ENCODE peak calls at places on chromosomes 2 and 18, in six cellular contexts. M is MM.1S, K is astrocyte of the spinal cord, Z is GM20000, B is lower leg skin, Y is GM06990. G is an unnamed sample.

GRCh38 chr18:60910534-60910933 is 422.7 kb upstream of the CDH20 start:
- DNase-seq in K (peak; percentile 71), B (no peak), Y (no peak), Z (no peak), M (no peak), G (no peak)

GRCh38 chr2:177598321-177598922 is 205.8 kb downstream of the AGPS start:
- DNase-seq in K (peak; percentile 69), Z (no peak), Y (no peak), B (no peak), M (no peak), G (no peak)

GRCh38 chr2:110173523-110173922 is 31.3 kb downstream of the NPHP1 start:
- DNase-seq in B (no peak), K (peak; percentile 42), M (no peak), Z (no peak), Y (no peak), G (peak; percentile 85)

GRCh38 chr2:239953418-239954061 is 71.6 kb downstream of the NDUFA10 start:
- DNase-seq in B (no peak), K (peak; percentile 58), Y (no peak), M (no peak), Z (no peak), G (peak; percentile 17)

GRCh38 chr2:14774569-14774968 is 142.1 kb downstream of the LRATD1 start:
- DNase-seq in B (no peak), Y (no peak), M (no peak), K (no peak), Z (no peak), G (no peak)

GRCh38 chr2:20231632-20232031 is 6.7 kb upstream of the SDC1 start:
- DNase-seq in B (peak; percentile 53), M (no peak), K (peak; percentile 53), Y (no peak), Z (no peak), G (peak; percentile 99)

GRCh38 chr2:65488527-65488926 is 56.1 kb upstream of the SPRED2 start:
- DNase-seq in M (no peak), Z (no peak), K (no peak), Y (no peak), B (no peak), G (no peak)

GRCh38 chr18:67515987-67516431 is 511 bp downstream of the DSEL start:
- DNase-seq in M (peak; percentile 88), Z (peak; percentile 65), Y (peak; percentile 47), B (peak; percentile 77), K (peak; percentile 90), G (peak; percentile 93)

GRCh38 chr2:150271952-150272351 is 215.5 kb downstream of the RND3 start:
- DNase-seq in Z (no peak), B (no peak), M (no peak), Y (no peak), K (peak; percentile 76), G (peak; percentile 93)

GRCh38 chr2:240187989-240188590 is 47.6 kb upstream of the OTOS start:
- DNase-seq in M (no peak), Y (no peak), B (no peak), K (no peak), Z (no peak), G (peak; percentile 19)

GRCh38 chr2:138115664-138116063 is 151.4 kb downstream of the HNMT start:
- DNase-seq in B (no peak), Z (no peak), K (no peak), M (no peak), Y (no peak), G (peak; percentile 75)

GRCh38 chr18:3808985-3809780 is 359.2 kb downstream of the TGIF1 start:
- DNase-seq in M (no peak), Y (no peak), K (no peak), B (no peak), Z (no peak), G (no peak)

GRCh38 chr2:165633431-165633830 is 160.6 kb downstream of the GALNT3 start:
- DNase-seq in Y (no peak), Z (no peak), K (peak; percentile 27), M (no peak), B (no peak), G (no peak)

GRCh38 chr2:120509991-120510735 is 164.2 kb downstream of the INHBB start:
- DNase-seq in Z (no peak), Y (no peak), K (no peak), B (no peak), M (no peak), G (no peak)

GRCh38 chr2:165632594-165632993 is 161.5 kb downstream of the GALNT3 start:
- DNase-seq in Y (no peak), K (no peak), B (no peak), M (no peak), Z (no peak), G (no peak)

GRCh38 chr2:231287696-231288095 is 89.3 kb downstream of the ARMC9 start:
- DNase-seq in B (no peak), M (no peak), Z (no peak), K (no peak), Y (no peak), G (peak; percentile 95)

GRCh38 chr2:86518498-86518897 is 44.7 kb downstream of the CHMP3 start:
- DNase-seq in Y (no peak), M (peak; percentile 23), Z (no peak), K (no peak), B (no peak), G (peak; percentile 12)

GRCh38 chr18:25992566-25992965 is 97.8 kb downstream of the SS18 start:
- DNase-seq in K (no peak), B (no peak), Y (no peak), M (no peak), Z (no peak), G (no peak)

GRCh38 chr2:40760071-40760666 is 308.3 kb upstream of the SLC8A1 start:
- DNase-seq in Y (no peak), M (peak; percentile 41), K (peak; percentile 56), B (peak; percentile 20), Z (peak; percentile 4), G (peak; percentile 71)

GRCh38 chr2:112137516-112138142 is 556 bp upstream of the FBLN7 start:
- DNase-seq in K (no peak), B (no peak), Z (peak; percentile 56), M (peak; percentile 23), Y (no peak), G (peak; percentile 71)

GRCh38 chr2:20537423-20538307 is 90.8 kb downstream of the RHOB start:
- DNase-seq in Y (no peak), K (no peak), B (no peak), Z (no peak), M (no peak), G (no peak)

GRCh38 chr2:241859436-241860183 is 916 bp upstream of the PDCD1 start:
- DNase-seq in K (no peak), Z (peak; percentile 88), B (peak; percentile 63), Y (peak; percentile 83), M (peak; percentile 80), G (no peak)

GRCh38 chr2:34305587-34305986 is 706.5 kb upstream of the FAM98A start:
- DNase-seq in K (no peak), Z (no peak), Y (no peak), B (no peak), M (no peak), G (no peak)

GRCh38 chr2:63999049-63999448 is 20.2 kb downstream of the VPS54 start:
- DNase-seq in B (no peak), K (no peak), Y (no peak), Z (no peak), M (no peak), G (peak; percentile 56)

GRCh38 chr2:64005707-64006356 is 13.4 kb downstream of the VPS54 start:
- DNase-seq in M (no peak), K (no peak), Z (no peak), B (no peak), Y (no peak), G (no peak)

GRCh38 chr2:64001382-64002101 is 17.7 kb downstream of the VPS54 start:
- DNase-seq in Z (no peak), B (no peak), Y (no peak), M (no peak), K (no peak), G (no peak)

GRCh38 chr2:64003239-64003638 is 16.0 kb downstream of the VPS54 start:
- DNase-seq in K (no peak), M (no peak), Z (no peak), Y (no peak), B (no peak), G (no peak)

DNA sequence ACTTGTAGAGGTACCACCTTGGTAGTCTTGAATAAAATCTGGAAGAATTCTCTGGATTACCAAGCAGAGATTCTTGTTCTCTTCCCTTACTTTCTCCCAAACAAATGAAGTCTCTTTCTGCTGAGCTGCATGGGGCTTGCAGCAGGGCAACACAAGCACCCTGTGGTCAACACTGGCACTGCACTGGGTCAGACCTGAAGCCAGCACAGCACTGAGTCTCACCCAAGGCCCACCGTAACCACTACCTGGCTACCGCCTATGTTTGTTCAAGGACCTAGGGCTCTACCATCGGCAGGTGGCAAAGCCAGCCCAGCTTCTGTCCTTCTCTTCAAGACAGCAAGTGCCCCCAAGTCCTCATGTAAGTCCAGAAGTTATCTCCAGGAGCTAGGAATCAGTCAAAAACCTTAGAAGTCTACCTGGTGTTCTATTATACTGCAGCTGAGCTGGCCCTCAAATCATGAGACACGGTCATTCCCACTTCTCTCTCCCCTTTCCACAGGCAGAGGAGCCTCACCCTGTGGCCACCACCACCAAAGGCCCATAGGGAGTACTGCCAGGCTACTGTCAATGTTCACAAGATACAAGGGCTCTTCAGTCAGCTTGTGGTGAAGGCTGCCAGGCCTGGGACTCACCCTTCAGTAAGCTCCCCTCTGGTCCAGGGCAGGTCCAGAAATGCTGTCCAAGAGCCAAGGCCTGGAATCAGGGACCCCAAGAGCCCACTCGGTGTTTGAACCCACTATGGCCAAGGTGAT is 18.4 kb downstream of the VPS54 start:
- DNase-seq in Z (no peak), Y (no peak), B (no peak), M (no peak), K (no peak), G (no peak)
- TF ChIP-seq CTCF in Z (no peak), Y (no peak), B (no peak), M (peak; percentile 14), K (peak; percentile 13), G (no peak)

GRCh38 chr18:6543330-6543908 is 128.7 kb upstream of the L3MBTL4 start:
- DNase-seq in B (no peak), Y (no peak), K (peak; percentile 55), M (peak; percentile 35), Z (peak; percentile 18), G (peak; percentile 21)
- TF ChIP-seq CTCF in B (no peak), Y (peak; percentile 40), K (peak; percentile 41), M (peak; percentile 52), Z (no peak), G (peak; percentile 46)

GRCh38 chr2:9573840-9574239 is 18.2 kb upstream of the ADAM17 start:
- DNase-seq in Y (no peak), B (no peak), M (no peak), K (no peak), Z (no peak), G (no peak)
- TF ChIP-seq CTCF in Y (no peak), B (no peak), M (peak; percentile 16), K (no peak), Z (no peak), G (no peak)

DNA sequence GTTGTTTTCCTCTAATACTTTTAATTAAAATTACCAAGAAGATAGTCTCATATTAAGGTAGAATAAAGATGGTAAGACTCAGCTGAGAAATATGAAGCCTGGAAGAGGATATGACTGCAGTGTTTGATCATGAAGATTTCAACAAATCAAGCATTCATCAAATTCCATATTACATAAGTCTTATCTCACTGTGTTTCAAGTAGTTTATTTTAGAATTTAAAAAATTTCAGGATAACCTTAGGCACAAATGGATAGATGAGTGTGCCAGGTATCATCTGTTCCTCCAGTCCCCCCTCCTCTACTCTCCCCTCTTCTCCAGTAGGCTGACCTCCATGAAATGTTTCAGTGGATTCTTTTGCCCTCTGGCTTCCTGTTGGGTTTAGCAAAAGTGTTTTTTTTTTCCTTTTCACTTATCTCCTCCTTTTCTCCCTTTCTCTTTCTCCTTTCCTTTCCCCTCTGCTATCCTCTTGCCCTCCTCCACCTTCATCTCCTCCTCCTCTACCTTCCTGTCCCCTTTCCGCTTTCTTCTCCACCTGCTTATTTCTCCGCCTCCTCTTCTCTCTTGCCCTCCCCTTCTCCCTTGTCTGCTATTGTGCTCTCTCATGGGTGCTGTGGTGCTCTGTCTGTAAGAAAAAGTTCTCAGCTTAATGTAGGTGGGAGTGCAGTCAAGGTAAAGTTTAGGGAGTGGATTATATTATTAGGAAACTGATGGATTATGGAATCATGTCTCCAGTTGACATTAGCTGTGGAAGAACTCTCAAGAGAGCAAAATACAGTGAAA is 72.8 kb downstream of the ABI2 start:
- DNase-seq in M (no peak), Z (no peak), K (peak; percentile 16), Y (no peak), B (no peak), G (peak; percentile 14)
- TF ChIP-seq CTCF in M (no peak), Z (no peak), K (no peak), Y (no peak), B (no peak), G (no peak)

G was measured in epithelial cell of esophagus.